ENCODE peak calls at places on chromosomes 4 and X, in six cellular contexts. W, X, N, E, O and S are unnamed samples.

GRCh38 chr4:114311745-114312144 is 286.9 kb upstream of the UGT8 start:
- DNase-seq in W (no peak), X (no peak), N (no peak), E (no peak), O (no peak), S (no peak)

GRCh38 chrX:94524867-94525266 is 850.9 kb downstream of the FAM133A start:
- DNase-seq in W (no peak), X (no peak), N (no peak), E (no peak), O (no peak), S (no peak)

GRCh38 chr4:6941796-6942195 is 32.2 kb downstream of the TBC1D14 start:
- DNase-seq in W (no peak), X (no peak), N (no peak), E (no peak), O (no peak), S (no peak)

GRCh38 chr4:173591760-173592159 is 61.7 kb upstream of the HAND2 start:
- DNase-seq in W (no peak), X (no peak), N (no peak), E (no peak), O (no peak), S (no peak)

GRCh38 chr4:146975535-146975934 is 29.9 kb upstream of the TTC29 start:
- DNase-seq in W (no peak), X (no peak), N (no peak), E (no peak), O (no peak), S (no peak)

GRCh38 chr4:185874516-185875230 is 62.7 kb upstream of the SORBS2 start:
- DNase-seq in W (no peak), X (no peak), N (peak), E (no peak), O (no peak), S (no peak)

GRCh38 chr4:183300070-183300469 is 20.0 kb downstream of the CLDN22 start:
- DNase-seq in W (no peak), X (no peak), N (peak), E (no peak), O (no peak), S (no peak)

GRCh38 chr4:121758896-121759568 is 5.9 kb downstream of the SMIM43 start:
- DNase-seq in W (no peak), X (no peak), N (no peak), E (no peak), O (no peak), S (no peak)

GRCh38 chr4:109942292-109942926 is 29.7 kb downstream of the EGF start:
- DNase-seq in W (no peak), X (peak), N (no peak), E (no peak), O (no peak), S (no peak)

GRCh38 chr4:88320174-88320779 is 35.9 kb upstream of the PPM1K start:
- DNase-seq in W (peak), X (no peak), N (peak), E (peak), O (no peak), S (no peak)

GRCh38 chrX:12269484-12269883 is 131.2 kb downstream of the FRMPD4 start:
- DNase-seq in W (no peak), X (no peak), N (no peak), E (no peak), O (no peak), S (no peak)

GRCh38 chr4:21915761-21916160 is 32.8 kb downstream of the KCNIP4 start:
- DNase-seq in W (no peak), X (no peak), N (no peak), E (no peak), O (no peak), S (no peak)

GRCh38 chrX:68415289-68415688 is 18.0 kb downstream of the OPHN1 start:
- DNase-seq in W (no peak), X (no peak), N (peak), E (no peak), O (no peak), S (no peak)

GRCh38 chr4:181007751-181008150 is 1235.5 kb upstream of the TENM3 start:
- DNase-seq in W (no peak), X (no peak), N (peak), E (no peak), O (no peak), S (no peak)

GRCh38 chr4:75654905-75655304 is 18.3 kb downstream of the G3BP2 start:
- DNase-seq in W (no peak), X (no peak), N (no peak), E (no peak), O (no peak), S (no peak)

GRCh38 chr4:1202526-1203378 is 30.4 kb upstream of the SPON2 start:
- DNase-seq in W (no peak), X (no peak), N (no peak), E (no peak), O (no peak), S (no peak)

GRCh38 chrX:19886888-19887531 is 390 bp downstream of the SH3KBP1 start:
- DNase-seq in W (peak), X (peak), N (no peak), E (peak), O (no peak), S (no peak)

GRCh38 chr4:160880186-160880585 is 1283.6 kb downstream of the FSTL5 start:
- DNase-seq in W (no peak), X (no peak), N (no peak), E (no peak), O (no peak), S (no peak)

GRCh38 chr4:47839259-47839658 is 1.4 kb upstream of the CORIN start:
- DNase-seq in W (peak), X (no peak), N (peak), E (peak), O (no peak), S (peak)

GRCh38 chrX:37860731-37861130 is 13.4 kb upstream of the DYNLT3 start:
- DNase-seq in W (no peak), X (no peak), N (no peak), E (no peak), O (no peak), S (no peak)

GRCh38 chr4:145863191-145863590 is 75.4 kb downstream of the ZNF827 start:
- DNase-seq in W (no peak), X (no peak), N (no peak), E (no peak), O (no peak), S (no peak)

GRCh38 chr4:72302981-72303704 is 265.9 kb downstream of the ADAMTS3 start:
- DNase-seq in W (peak), X (peak), N (peak), E (peak), O (no peak), S (no peak)

GRCh38 chr4:169313732-169314131 is 43.0 kb upstream of the SH3RF1 start:
- DNase-seq in W (no peak), X (no peak), N (no peak), E (no peak), O (no peak), S (no peak)

GRCh38 chrX:39577976-39578962 is 519.5 kb downstream of the BCOR start:
- DNase-seq in W (peak), X (no peak), N (no peak), E (peak), O (no peak), S (no peak)

GRCh38 chrX:69024931-69025330 is 140.3 kb downstream of the PJA1 start:
- DNase-seq in W (no peak), X (peak), N (peak), E (no peak), O (no peak), S (no peak)

GRCh38 chr4:106149026-106149425 is 167.0 kb downstream of the TBCK start:
- DNase-seq in W (no peak), X (no peak), N (peak), E (no peak), O (no peak), S (no peak)

GRCh38 chrX:6382284-6382683 is 152.6 kb downstream of the VCX3A start:
- DNase-seq in W (no peak), X (peak), N (no peak), E (no peak), O (no peak), S (no peak)

GRCh38 chr4:85807247-85807915 is 332.4 kb downstream of the ARHGAP24 start:
- DNase-seq in W (no peak), X (no peak), N (peak), E (no peak), O (no peak), S (peak)

GRCh38 chr4:6095897-6096296 is 77.7 kb upstream of the C4orf50 start:
- DNase-seq in W (no peak), X (no peak), N (no peak), E (no peak), O (no peak), S (no peak)

GRCh38 chr4:168587326-168588125 is 90.7 kb downstream of the PALLD start:
- DNase-seq in W (no peak), X (no peak), N (peak), E (no peak), O (no peak), S (peak)

GRCh38 chrX:48695524-48695875 is 1.0 kb upstream of the SUV39H1 start:
- DNase-seq in W (no peak), X (no peak), N (no peak), E (no peak), O (no peak), S (no peak)
- TF ChIP-seq CTCF in W (no peak), X (no peak), N (no peak), E (no peak), O (no peak), S (no peak)

GRCh38 chrX:105820247-105820646 is 2.1 kb upstream of the NRK start:
- DNase-seq in W (no peak), X (no peak), N (no peak), E (no peak), O (no peak), S (no peak)

GRCh38 chrX:105823092-105823454 is 734 bp downstream of the NRK start:
- DNase-seq in W (no peak), X (no peak), N (no peak), E (no peak), O (no peak), S (no peak)

GRCh38 chrX:105816517-105816916 is 5.8 kb upstream of the NRK start:
- DNase-seq in W (no peak), X (no peak), N (no peak), E (no peak), O (no peak), S (no peak)

GRCh38 chrX:105821471-105822081 is 763 bp upstream of the NRK start:
- DNase-seq in W (no peak), X (peak), N (peak), E (no peak), O (no peak), S (no peak)

DNA sequence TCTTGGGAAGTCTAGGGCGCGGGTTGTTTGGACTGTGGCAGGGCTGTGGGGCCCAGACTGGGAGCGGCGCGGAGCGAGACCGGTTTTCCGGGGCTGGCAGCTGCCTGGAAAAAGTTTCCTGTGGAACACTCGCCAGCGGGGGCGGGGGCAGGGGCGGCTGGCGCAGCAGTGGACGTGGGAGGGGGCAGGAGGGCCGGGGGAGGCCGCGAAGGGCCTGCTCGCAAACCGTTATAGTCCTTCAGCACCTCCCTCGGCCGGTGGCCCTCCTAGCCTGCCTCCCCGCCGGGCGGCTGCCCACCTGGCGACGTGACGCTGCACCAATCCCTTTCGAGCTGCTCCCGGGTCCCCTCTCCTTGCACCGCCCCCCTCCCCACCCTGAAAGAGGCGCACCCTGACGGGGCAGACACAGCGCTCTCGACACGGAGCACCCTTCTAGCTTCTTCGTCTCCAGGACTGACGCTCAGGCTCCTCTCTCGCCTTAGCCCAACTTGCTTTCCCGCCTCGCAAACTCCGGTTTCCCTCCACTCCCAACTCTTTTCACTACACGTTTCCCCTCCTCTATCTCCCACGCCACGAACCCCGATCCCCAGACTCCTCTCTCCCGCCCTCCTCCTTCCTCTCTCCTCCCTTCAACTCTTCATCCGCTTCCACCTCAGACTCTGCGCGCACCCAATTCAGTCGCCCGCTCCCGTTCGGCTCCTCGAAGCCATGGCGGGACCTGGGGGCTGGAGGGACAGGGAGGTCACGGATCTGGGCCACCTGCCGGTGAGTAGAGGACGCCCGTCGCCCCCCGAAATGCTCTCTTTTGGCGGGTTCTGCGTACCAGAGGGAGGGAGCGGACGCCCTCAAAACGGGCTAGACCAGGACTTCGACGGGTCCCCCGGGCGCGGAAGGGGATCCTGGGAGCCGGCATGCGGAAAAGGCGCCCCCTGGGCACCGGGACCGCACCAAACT is at the start of gene NRK:
- DNase-seq in W (no peak), X (no peak), N (peak), E (peak), O (no peak), S (no peak)
- TF ChIP-seq CTCF in W (no peak), X (no peak), N (peak), E (no peak), O (peak), S (no peak)

DNA sequence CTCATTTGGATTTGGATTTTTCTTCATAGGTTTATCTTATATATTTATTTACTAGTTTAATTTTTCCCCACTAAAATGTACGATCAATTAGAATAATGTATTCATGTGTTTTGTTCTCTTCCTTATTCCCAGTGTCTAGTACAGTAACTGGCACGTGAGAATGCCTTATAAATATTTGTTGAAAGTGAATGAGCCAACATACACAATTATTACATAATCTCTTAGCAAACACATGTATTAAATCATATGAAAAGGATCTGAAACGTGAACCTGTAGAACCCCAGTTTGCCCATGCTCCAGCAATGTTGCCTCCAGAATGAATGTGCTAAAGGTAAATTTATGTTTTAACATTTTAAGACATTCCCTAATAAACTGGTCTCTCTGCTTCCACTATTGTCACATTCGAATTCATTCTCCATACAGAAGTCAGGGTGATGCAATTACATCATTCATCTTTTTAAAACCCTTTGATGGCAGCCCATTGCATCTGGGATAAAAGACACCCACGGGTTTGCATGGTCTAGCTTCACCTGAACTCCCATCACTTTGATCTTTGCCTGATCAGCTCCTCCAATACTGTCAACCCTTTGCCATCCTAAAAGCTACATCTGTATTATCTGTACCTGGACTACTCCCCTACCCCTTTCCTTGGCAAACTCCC is 30.7 kb upstream of the AREG start:
- DNase-seq in W (no peak), X (no peak), N (no peak), E (no peak), O (no peak), S (no peak)
- TF ChIP-seq CTCF in W (no peak), X (no peak), N (no peak), E (no peak), O (no peak), S (no peak)

DNA sequence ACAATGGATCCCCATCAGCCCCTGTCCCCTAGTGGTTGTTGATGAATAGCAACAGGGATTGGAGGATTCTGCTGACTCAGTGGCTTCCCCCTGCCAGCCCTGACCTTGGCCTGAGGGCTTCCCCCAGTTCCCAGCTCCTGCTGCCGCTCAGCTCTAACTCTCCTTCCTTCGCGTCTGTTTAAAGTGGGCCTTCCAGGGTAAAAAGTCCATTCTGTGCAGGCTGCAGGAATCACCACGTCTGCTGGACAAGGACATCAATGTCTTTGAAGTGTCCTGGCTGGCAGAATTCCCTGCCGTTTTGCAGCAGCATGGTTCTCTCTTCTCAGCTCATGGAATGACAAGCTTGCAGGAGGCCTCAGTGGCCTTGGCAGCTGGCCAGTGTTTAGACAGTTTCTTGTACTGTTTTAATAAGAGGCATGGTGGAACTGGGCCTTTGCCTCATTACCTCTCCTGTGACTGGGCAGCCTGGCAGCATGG is 152.5 kb upstream of the STX18 start:
- DNase-seq in W (no peak), X (peak), N (no peak), E (no peak), O (no peak), S (no peak)
- TF ChIP-seq CTCF in W (peak), X (no peak), N (peak), E (no peak), O (peak), S (peak)

DNA sequence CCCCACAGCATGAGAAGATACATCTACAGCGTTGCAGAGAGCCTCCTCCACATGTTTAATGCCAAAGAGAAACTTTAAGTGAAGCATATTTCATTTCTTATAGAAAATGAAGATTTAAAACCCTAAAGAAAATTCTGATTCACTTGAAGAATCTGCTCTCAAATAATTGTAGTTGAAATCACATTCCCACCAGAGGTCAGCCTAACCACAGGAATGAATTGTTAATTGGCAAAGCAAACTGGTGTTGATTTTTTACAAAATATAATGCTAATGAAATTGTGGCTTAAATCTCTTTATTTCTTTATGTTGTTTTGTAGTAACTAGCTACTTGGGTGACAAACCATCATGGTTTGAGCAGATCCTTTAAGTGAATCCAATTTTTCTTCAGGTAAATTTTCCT is 31.1 kb upstream of the WDR17 start:
- DNase-seq in W (no peak), X (no peak), N (no peak), E (no peak), O (peak), S (peak)
- TF ChIP-seq CTCF in W (peak), X (no peak), N (no peak), E (peak), O (no peak), S (peak)

GRCh38 chr4:115850799-115851509 is 737.5 kb upstream of the NDST4 start:
- DNase-seq in W (peak), X (no peak), N (no peak), E (no peak), O (no peak), S (no peak)

GRCh38 chr4:115852767-115853091 is 739.3 kb upstream of the NDST4 start:
- DNase-seq in W (no peak), X (no peak), N (no peak), E (no peak), O (no peak), S (no peak)

DNA sequence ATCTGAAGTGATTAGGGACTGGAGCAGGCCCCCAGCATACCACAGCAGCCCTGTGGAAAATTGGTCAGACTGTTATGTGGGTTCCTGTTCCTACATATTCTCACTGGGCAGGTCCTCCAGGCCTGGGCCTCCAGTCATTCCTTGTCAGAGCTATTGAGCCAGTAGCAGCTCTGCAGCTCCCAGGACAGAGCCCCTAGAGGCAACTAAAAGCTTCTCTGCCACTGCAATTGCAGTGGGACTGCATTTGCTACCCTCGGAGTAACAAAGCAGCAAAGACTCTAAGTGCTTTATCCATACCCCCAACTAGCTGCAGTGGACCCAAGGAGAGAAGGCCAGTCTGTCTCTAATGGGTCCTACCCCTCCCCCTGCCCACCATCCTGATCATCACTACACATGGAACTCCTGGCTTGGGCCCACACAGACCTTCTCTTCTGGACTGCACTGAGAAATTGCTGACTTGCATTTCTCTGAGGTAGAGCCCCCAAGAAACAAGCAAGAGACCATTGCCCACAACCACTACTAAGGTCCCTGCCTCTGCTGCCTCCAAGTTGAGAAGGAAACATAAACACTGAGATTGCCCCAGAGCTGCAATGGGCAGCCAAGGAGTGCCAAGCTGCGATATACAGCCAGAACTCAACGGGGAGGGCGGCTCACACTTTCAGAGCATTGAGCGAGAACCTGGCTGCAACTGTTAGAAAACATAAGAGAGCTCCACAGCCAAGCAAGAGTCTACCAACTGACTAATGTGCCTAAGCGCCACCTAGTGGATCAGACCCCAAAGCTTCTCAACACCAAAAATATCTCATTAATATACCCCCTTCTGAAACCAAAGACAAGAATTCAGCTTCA is 738.7 kb upstream of the NDST4 start:
- DNase-seq in W (peak), X (peak), N (peak), E (peak), O (no peak), S (no peak)
- TF ChIP-seq CTCF in W (peak), X (peak), N (peak), E (peak), O (no peak), S (peak)

GRCh38 chr4:100838286-100838685 is 320.5 kb upstream of the EMCN start:
- DNase-seq in W (no peak), X (no peak), N (no peak), E (no peak), O (no peak), S (no peak)

GRCh38 chr4:100843897-100844296 is 326.1 kb upstream of the EMCN start:
- DNase-seq in W (no peak), X (no peak), N (no peak), E (no peak), O (no peak), S (no peak)

GRCh38 chr4:100841911-100842310 is 324.1 kb upstream of the EMCN start:
- DNase-seq in W (no peak), X (no peak), N (no peak), E (no peak), O (no peak), S (no peak)

GRCh38 chr4:100839712-100840111 is 321.9 kb upstream of the EMCN start:
- DNase-seq in W (no peak), X (no peak), N (no peak), E (no peak), O (no peak), S (no peak)

GRCh38 chr4:100842856-100843255 is 325.0 kb upstream of the EMCN start:
- DNase-seq in W (no peak), X (no peak), N (no peak), E (no peak), O (no peak), S (no peak)
- TF ChIP-seq CTCF in W (no peak), X (no peak), N (no peak), E (no peak), O (no peak), S (no peak)

GRCh38 chr4:41258783-41259182 is 2.1 kb downstream of the UCHL1 start:
- DNase-seq in W (no peak), X (no peak), N (peak), E (no peak), O (peak), S (peak)
- TF ChIP-seq CTCF in W (peak), X (no peak), N (peak), E (no peak), O (peak), S (peak)